ENCODE peak calls at places on chromosomes 5 and 9, in four cellular contexts. I is transverse colon, N is uterus, T is ovary. B is an unnamed sample.

GRCh38 chr9:74107692-74108091 is 389.4 kb upstream of the RORB start:
- DNase-seq in I (no peak), T (no peak), N (no peak), B (no peak)

GRCh38 chr5:135829681-135830383 is 4.6 kb upstream of the SLC25A48 start:
- DNase-seq in T (peak), N (no peak), I (peak), B (peak)

GRCh38 chr9:81559741-81560140 is 129.6 kb downstream of the TLE1 start:
- DNase-seq in N (no peak), T (no peak), I (no peak), B (no peak)

GRCh38 chr5:61055434-61056006 is 106.7 kb downstream of the SMIM15 start:
- DNase-seq in I (no peak), N (no peak), T (no peak), B (no peak)

GRCh38 chr9:4830699-4831098 is 38.0 kb downstream of the RCL1 start:
- DNase-seq in N (no peak), I (no peak), T (no peak), B (no peak)

GRCh38 chr9:71826289-71826688 is 58.0 kb upstream of the CEMIP2 start:
- DNase-seq in I (no peak), T (no peak), N (no peak), B (no peak)

GRCh38 chr5:127872494-127872893 is 169.3 kb downstream of the CCDC192 start:
- DNase-seq in I (no peak), T (no peak), N (no peak), B (no peak)

GRCh38 chr5:133952729-133953567 is 15.5 kb downstream of the C5orf15 start:
- DNase-seq in T (peak), N (peak), I (peak), B (peak)

GRCh38 chr5:386432-387341 is 56.3 kb upstream of the EXOC3 start:
- DNase-seq in T (no peak), N (no peak), I (no peak), B (peak)

GRCh38 chr9:114176601-114177295 is 21.4 kb downstream of the COL27A1 start:
- DNase-seq in N (no peak), I (no peak), T (no peak), B (no peak)

GRCh38 chr5:136364307-136364706 is 1.0 kb downstream of the TRPC7 start:
- DNase-seq in T (no peak), N (no peak), I (no peak), B (no peak)

GRCh38 chr5:95669540-95669939 is 13.3 kb downstream of the SPATA9 start:
- DNase-seq in N (peak), T (peak), I (peak), B (peak)

GRCh38 chr5:150377964-150378694 is 20.6 kb downstream of the TCOF1 start:
- DNase-seq in T (no peak), N (no peak), I (no peak), B (no peak)

GRCh38 chr5:2185646-2186471 is 303.1 kb upstream of the IRX4 start:
- DNase-seq in T (peak), I (no peak), N (no peak), B (no peak)

GRCh38 chr5:5483350-5483749 is 60.9 kb downstream of the ICE1 start:
- DNase-seq in T (no peak), I (no peak), N (no peak), B (no peak)

GRCh38 chr9:114336699-114337395 is 7.2 kb downstream of the ORM2 start:
- DNase-seq in N (no peak), I (no peak), T (no peak), B (no peak)

GRCh38 chr5:32507738-32508434 is 63.3 kb upstream of the ZFR start:
- DNase-seq in T (no peak), I (no peak), N (peak), B (peak)

GRCh38 chr5:52799358-52799982 is 11.8 kb downstream of the ITGA1 start:
- DNase-seq in I (peak), N (peak), T (no peak), B (peak)

GRCh38 chr5:100647461-100648230 is 112.5 kb downstream of the FAM174A start:
- DNase-seq in N (peak), T (no peak), I (peak), B (peak)

GRCh38 chr5:149635394-149635793 is 54.1 kb downstream of the ARHGEF37 start:
- DNase-seq in T (no peak), I (no peak), N (no peak), B (no peak)

GRCh38 chr9:78030553-78031270 is 899 bp downstream of the GNAQ start:
- DNase-seq in T (peak), I (peak), N (peak), B (peak)
- TF ChIP-seq POLR2A in T (no peak), I (no peak), N (no peak), B (no peak)

GRCh38 chr9:130331573-130331972 is 66.0 kb downstream of the HMCN2 start:
- DNase-seq in I (peak), N (peak), T (peak), B (peak)
- H3K27ac ChIP-seq in I (peak), N (peak), T (no peak), B (peak)

GRCh38 chr9:14993061-14993800 is 83.0 kb upstream of the FREM1 start:
- DNase-seq in I (peak), T (peak), N (peak), B (peak)
- TF ChIP-seq POLR2A in I (no peak), T (no peak), N (no peak), B (peak)

GRCh38 chr5:41176952-41177351 is 36.4 kb downstream of the C6 start:
- DNase-seq in N (no peak), T (no peak), I (no peak), B (no peak)

GRCh38 chr5:41182666-41183065 is 30.7 kb downstream of the C6 start:
- DNase-seq in I (no peak), N (no peak), T (no peak), B (no peak)

GRCh38 chr5:41186143-41186542 is 27.2 kb downstream of the C6 start:
- DNase-seq in I (no peak), T (no peak), N (no peak), B (no peak)

GRCh38 chr5:41181691-41182564 is 31.4 kb downstream of the C6 start:
- DNase-seq in T (no peak), I (peak), N (no peak), B (no peak)
- H3K27ac ChIP-seq in T (no peak), I (peak), N (no peak), B (no peak)

B was measured in sigmoid colon.